ENCODE peak calls at places on chromosome 15, in nine cellular contexts. W is Panc1; F is A549; X is ascending aorta; E is GM23248; J is RWPE2; A is H1; Z is MM.1S; V is naive thymus-derived CD4-positive, alpha-beta T cell. S is an unnamed sample. For H3K9me3, the result is how much of the 10 kb centered on the place peaks cover.

GRCh38 chr15:60418095-60418494 is 20.3 kb upstream of the ANXA2 start:
- DNase-seq in W (no peak), F (no peak), X (no peak), E (no peak), J (no peak), A (no peak), Z (no peak), V (no peak), S (no peak)

GRCh38 chr15:87731630-87732029 is 524.9 kb downstream of the NTRK3 start:
- DNase-seq in W (no peak), F (no peak), X (no peak), E (no peak), J (no peak), A (no peak), Z (no peak), V (no peak), S (no peak)

GRCh38 chr15:61175024-61175423 is 54.1 kb downstream of the RORA start:
- DNase-seq in W (no peak), F (no peak), X (no peak), E (peak), J (no peak), A (no peak), Z (no peak), V (no peak), S (no peak)

GRCh38 chr15:99029358-99029871 is 21.8 kb upstream of the PGPEP1L start:
- DNase-seq in W (no peak), F (no peak), X (peak), E (peak), J (no peak), A (no peak), Z (no peak), V (no peak), S (no peak)

GRCh38 chr15:67163180-67163579 is 91.3 kb downstream of the AAGAB start:
- DNase-seq in W (no peak), F (no peak), X (no peak), E (no peak), J (no peak), A (no peak), Z (no peak), V (no peak), S (no peak)

GRCh38 chr15:87477056-87477455 is 779.5 kb downstream of the NTRK3 start:
- DNase-seq in W (no peak), F (no peak), X (no peak), E (no peak), J (no peak), A (no peak), Z (no peak), V (no peak), S (no peak)

GRCh38 chr15:55774113-55774970 is 31.4 kb upstream of the PRTG start:
- DNase-seq in W (no peak), F (peak), X (peak), E (peak), J (no peak), A (peak), Z (peak), V (peak), S (peak)

GRCh38 chr15:80619677-80620076 is 75.4 kb upstream of the ABHD17C start:
- DNase-seq in W (no peak), F (no peak), X (no peak), E (peak), J (no peak), A (peak), Z (no peak), V (no peak), S (no peak)

GRCh38 chr15:57375827-57376694 is at the start of gene CGNL1:
- DNase-seq in W (no peak), F (no peak), X (peak), E (peak), J (no peak), A (peak), Z (no peak), V (no peak), S (peak)

GRCh38 chr15:37117030-37117429 is 16.7 kb upstream of the MEIS2 start:
- DNase-seq in W (no peak), F (no peak), X (no peak), E (no peak), J (no peak), A (no peak), Z (no peak), V (no peak), S (no peak)

GRCh38 chr15:100923076-100923475 is 3.9 kb downstream of the LRRK1 start:
- DNase-seq in W (no peak), F (no peak), X (no peak), E (no peak), J (no peak), A (no peak), Z (peak), V (no peak), S (no peak)

GRCh38 chr15:89127054-89127702 is 38.9 kb downstream of the ABHD2 start:
- DNase-seq in W (no peak), F (peak), X (no peak), E (peak), J (peak), A (no peak), Z (peak), V (no peak), S (peak)

GRCh38 chr15:73964736-73965093 is 27.4 kb downstream of the STOML1 start:
- DNase-seq in W (peak), F (peak), X (peak), E (peak), J (peak), A (peak), Z (peak), V (peak), S (peak)

DNA sequence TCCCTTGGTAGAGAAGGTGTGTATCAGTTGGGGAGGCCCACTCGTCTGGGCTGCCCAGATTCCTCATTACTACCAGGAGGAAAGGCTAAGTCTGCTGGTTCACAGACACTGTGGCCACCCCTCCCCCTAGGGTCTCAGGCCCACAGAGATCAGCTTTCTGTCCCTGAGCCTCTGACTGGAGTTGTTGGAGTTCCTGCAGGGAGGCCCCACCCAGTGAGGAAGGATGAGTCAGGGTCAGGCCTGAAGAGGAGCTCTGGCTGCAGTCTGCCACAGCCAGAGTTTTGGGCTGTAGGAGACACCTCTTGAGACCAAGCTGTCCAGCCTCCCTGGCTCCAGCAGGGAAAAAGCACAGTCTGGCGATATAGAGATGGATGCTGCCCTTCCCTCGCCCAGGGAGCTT is 721.0 kb upstream of the SEMA6D start:
- DNase-seq in W (no peak), F (no peak), X (no peak), E (no peak), J (no peak), A (no peak), Z (no peak), V (no peak), S (no peak)
- H3K4me3 ChIP-seq in W (no peak), F (no peak), X (no peak), E (no peak), J (no peak), A (no peak), Z (no peak), V (no peak), S (no peak)

GRCh38 chr15:27172821-27173220 is 201.8 kb downstream of the GABRG3 start:
- DNase-seq in W (no peak), F (no peak), X (no peak), E (no peak), J (no peak), A (no peak), Z (no peak), V (no peak), S (no peak)

GRCh38 chr15:27179789-27180188 is 208.8 kb downstream of the GABRG3 start:
- DNase-seq in W (no peak), F (no peak), X (no peak), E (no peak), J (no peak), A (no peak), Z (no peak), V (no peak), S (no peak)

GRCh38 chr15:27176785-27177406 is 205.9 kb downstream of the GABRG3 start:
- DNase-seq in W (no peak), F (no peak), X (no peak), E (peak), J (no peak), A (no peak), Z (no peak), V (no peak), S (no peak)

GRCh38 chr15:27170866-27171265 is 199.9 kb downstream of the GABRG3 start:
- DNase-seq in W (no peak), F (no peak), X (no peak), E (no peak), J (no peak), A (no peak), Z (no peak), V (no peak), S (no peak)

GRCh38 chr15:27175479-27176153 is 204.6 kb downstream of the GABRG3 start:
- DNase-seq in W (no peak), F (no peak), X (no peak), E (no peak), J (no peak), A (no peak), Z (no peak), V (no peak), S (no peak)
- H3K9me3 ChIP-seq in W (under half), F (under half), X (under half), E (under half), J (under half), A (under half), Z (under half), V (under half), S (under half)

GRCh38 chr15:69299451-69300128 is 878 bp downstream of the PAQR5 start:
- DNase-seq in W (no peak), F (no peak), X (no peak), E (no peak), J (peak), A (no peak), Z (no peak), V (no peak), S (no peak)
- H3K4me3 ChIP-seq in W (peak), F (peak), X (peak), E (peak), J (peak), A (peak), Z (peak), V (no peak), S (peak)

GRCh38 chr15:77717592-77717991 is 84.9 kb upstream of the LINGO1 start:
- DNase-seq in W (no peak), F (no peak), X (no peak), E (no peak), J (no peak), A (no peak), Z (no peak), V (no peak), S (no peak)

GRCh38 chr15:77721963-77722362 is 89.3 kb upstream of the LINGO1 start:
- DNase-seq in W (no peak), F (no peak), X (no peak), E (no peak), J (no peak), A (no peak), Z (no peak), V (no peak), S (no peak)

GRCh38 chr15:77720617-77721016 is 87.9 kb upstream of the LINGO1 start:
- DNase-seq in W (no peak), F (no peak), X (no peak), E (peak), J (no peak), A (no peak), Z (no peak), V (no peak), S (no peak)

GRCh38 chr15:77719450-77719849 is 86.7 kb upstream of the LINGO1 start:
- DNase-seq in W (no peak), F (no peak), X (no peak), E (no peak), J (no peak), A (no peak), Z (no peak), V (no peak), S (no peak)

DNA sequence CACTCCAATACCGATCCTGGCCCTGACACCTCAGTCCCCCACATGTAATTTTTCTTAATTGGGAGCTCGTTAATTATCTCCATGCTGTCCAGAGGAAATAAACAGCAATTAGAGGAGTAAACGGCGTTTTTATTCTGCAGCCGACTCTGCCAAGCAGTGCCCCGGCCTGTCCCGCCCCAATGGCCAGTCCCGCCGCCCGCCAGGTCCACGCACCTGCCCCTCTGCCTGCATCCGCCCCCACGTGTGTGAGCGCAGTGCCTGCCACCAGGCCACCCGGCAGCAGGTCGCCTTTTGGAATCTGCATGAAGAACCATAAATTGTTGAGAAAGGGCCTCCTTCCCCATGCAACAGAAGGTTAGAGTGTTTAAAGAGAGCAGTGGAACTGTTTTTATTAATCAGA is 87.4 kb upstream of the LINGO1 start:
- DNase-seq in W (no peak), F (no peak), X (no peak), E (no peak), J (no peak), A (no peak), Z (no peak), V (no peak), S (no peak)
- H3K9me3 ChIP-seq in W (under half), F (under half), X (under half), E (under half), J (under half), A (under half), Z (under half), V (under half), S (under half)

DNA sequence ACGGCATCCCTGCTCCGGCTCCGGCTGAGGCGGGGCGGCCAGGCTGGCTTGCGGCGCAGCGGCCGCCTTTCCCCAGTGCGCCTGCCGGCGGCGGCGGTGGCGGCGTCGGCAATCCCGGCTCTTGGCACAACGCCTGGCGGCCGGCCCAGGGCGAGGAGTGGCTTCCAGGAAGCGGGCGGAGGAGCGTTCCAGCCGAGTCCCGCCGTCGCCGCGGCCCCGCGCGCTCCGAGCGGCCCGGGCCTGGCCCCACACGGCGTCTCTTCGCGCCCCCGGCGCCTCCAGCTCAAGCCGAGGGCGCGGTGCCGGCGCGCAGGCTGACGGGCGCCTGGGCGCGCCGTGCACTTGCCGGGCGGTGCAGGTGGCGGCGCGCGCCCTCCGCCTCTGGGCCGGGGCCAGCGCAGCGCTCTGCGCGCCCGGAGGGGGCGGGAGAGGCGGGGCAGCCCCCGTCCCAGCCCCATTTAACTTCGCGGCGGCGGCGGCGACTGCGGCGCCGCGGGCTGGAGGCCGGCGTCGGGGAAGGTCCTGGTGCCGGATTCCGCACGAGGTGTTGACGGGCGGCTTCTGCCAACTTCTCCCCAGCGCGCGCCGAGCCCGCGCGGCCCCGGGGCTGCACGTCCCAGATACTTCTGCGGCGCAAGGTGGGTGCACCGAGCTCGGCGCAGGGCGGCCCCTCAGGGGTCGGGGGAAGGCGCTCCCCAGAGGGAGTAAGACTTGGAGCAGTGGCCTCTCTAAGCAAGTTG is at the start of gene ADAMTSL3:
- DNase-seq in W (no peak), F (peak), X (peak), E (peak), J (no peak), A (peak), Z (no peak), V (no peak), S (peak)
- H3K4me3 ChIP-seq in W (no peak), F (peak), X (peak), E (no peak), J (peak), A (peak), Z (no peak), V (no peak), S (peak)

GRCh38 chr15:20340331-20340811 is 201.2 kb downstream of the GOLGA6L6 start:
- DNase-seq in W (no peak), F (peak), X (peak), E (no peak), J (peak), A (no peak), Z (peak), V (no peak), S (peak)
- H3K9me3 ChIP-seq in W (under half), F (half or more), X (under half), E (under half), J (under half), A (half or more), Z (under half), V (under half), S (under half)

GRCh38 chr15:29682781-29683180 is 139.5 kb downstream of the TJP1 start:
- DNase-seq in W (no peak), F (no peak), X (no peak), E (no peak), J (no peak), A (no peak), Z (no peak), V (no peak), S (no peak)
- H3K4me3 ChIP-seq in W (no peak), F (no peak), X (no peak), E (no peak), J (no peak), A (no peak), Z (no peak), V (no peak), S (no peak)